ENCODE peak calls at places on chromosomes 2 and 18, in five cellular contexts. S, R, V, Y and P are unnamed samples.

GRCh38 chr2:62209427-62209991 is 13.6 kb downstream of the B3GNT2 start:
- ATAC-seq in V (no peak), Y (no peak), S (no peak), R (peak; percentile 6), P (no peak)

GRCh38 chr2:234606906-234607305 is 110.0 kb upstream of the ARL4C start:
- ATAC-seq in V (no peak), S (no peak), R (no peak), Y (no peak), P (no peak)

GRCh38 chr2:69947078-69947801 is 14.2 kb downstream of the ASPRV1 start:
- ATAC-seq in V (no peak), Y (peak; percentile 18), S (peak; percentile 18), R (peak; percentile 54), P (no peak)

GRCh38 chr2:96815326-96816126 is 542 bp upstream of the CNNM3 start:
- ATAC-seq in R (peak; percentile 21), V (no peak), Y (peak; percentile 3), S (no peak), P (no peak)

GRCh38 chr2:143252138-143252907 is 123.1 kb downstream of the ARHGAP15 start:
- ATAC-seq in Y (no peak), V (no peak), S (no peak), R (no peak), P (no peak)

GRCh38 chr2:178241852-178242551 is 47.7 kb downstream of the OSBPL6 start:
- ATAC-seq in R (no peak), Y (peak; percentile 55), V (peak; percentile 90), S (no peak), P (peak; percentile 88)

GRCh38 chr2:212921711-212922110 is 229.7 kb downstream of the IKZF2 start:
- ATAC-seq in S (no peak), R (no peak), Y (no peak), V (no peak), P (no peak)

GRCh38 chr18:48408727-48409590 is at the start of gene ZBTB7C:
- ATAC-seq in R (no peak), S (peak; percentile 17), V (peak; percentile 53), Y (no peak), P (peak; percentile 51)

GRCh38 chr2:45860136-45861106 is 208.9 kb downstream of the PRKCE start:
- ATAC-seq in S (peak; percentile 72), Y (no peak), V (peak; percentile 78), R (peak; percentile 81), P (peak; percentile 73)

GRCh38 chr18:8858888-8859511 is 153.6 kb downstream of the MTCL1 start:
- ATAC-seq in S (no peak), Y (peak; percentile 58), V (peak; percentile 90), R (no peak), P (peak; percentile 91)

GRCh38 chr2:31297751-31298150 is 63.8 kb downstream of the EHD3 start:
- ATAC-seq in Y (no peak), R (peak; percentile 70), V (peak; percentile 48), S (no peak), P (no peak)

GRCh38 chr2:127913808-127914457 is 28.2 kb upstream of the AMMECR1L start:
- ATAC-seq in Y (no peak), R (no peak), S (no peak), V (no peak), P (no peak)

GRCh38 chr2:28160986-28161425 is 231.7 kb upstream of the FOSL2 start:
- ATAC-seq in V (peak; percentile 43), S (no peak), Y (no peak), R (no peak), P (peak; percentile 25)

GRCh38 chr2:67802824-67803223 is 260.0 kb downstream of the C1D start:
- ATAC-seq in Y (no peak), R (no peak), S (no peak), V (no peak), P (no peak)

GRCh38 chr18:58125183-58125582 is 81.2 kb downstream of the NEDD4L start:
- ATAC-seq in S (no peak), V (no peak), Y (peak; percentile 46), R (peak; percentile 25), P (no peak)

GRCh38 chr2:214127178-214127970 is 283.5 kb upstream of the VWC2L start:
- ATAC-seq in S (no peak), R (peak; percentile 33), V (peak; percentile 64), Y (no peak), P (peak; percentile 48)
- TF ChIP-seq POLR2AphosphoS5 in S (no peak), R (no peak), V (no peak), Y (no peak), P (no peak)

DNA sequence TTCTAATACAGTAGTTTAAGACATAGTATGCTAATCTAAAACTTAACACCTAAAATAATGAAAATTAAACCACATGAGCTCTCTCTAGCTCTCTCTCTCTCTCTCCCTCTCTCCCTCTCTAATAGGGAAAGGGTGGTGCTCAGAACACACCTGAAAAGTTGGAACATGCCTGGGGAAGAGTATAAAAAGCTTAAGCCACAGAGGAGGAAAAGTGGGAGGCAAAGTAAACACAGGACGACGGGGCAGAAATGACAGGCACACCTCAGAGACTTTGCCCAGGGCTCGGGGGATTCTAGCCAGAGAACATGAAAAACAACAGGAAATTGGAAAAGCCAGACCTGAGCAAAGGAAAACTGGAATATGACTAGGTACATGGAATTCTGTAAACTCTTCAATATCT is 666.1 kb downstream of the BCL11A start:
- ATAC-seq in R (no peak), Y (no peak), S (no peak), V (no peak), P (no peak)
- TF ChIP-seq EP300 in R (no peak), Y (no peak), S (no peak), V (no peak), P (no peak)

GRCh38 chr2:114122861-114123391 is 233.0 kb downstream of the ACTR3 start:
- ATAC-seq in V (no peak), S (no peak), Y (no peak), R (no peak), P (no peak)
- TF ChIP-seq POLR2AphosphoS5 in V (no peak), S (no peak), Y (no peak), R (no peak), P (no peak)

GRCh38 chr2:219177594-219178376 is at the start of gene RETREG2:
- ATAC-seq in V (peak; percentile 92), R (peak; percentile 62), S (peak; percentile 83), Y (peak; percentile 86), P (peak; percentile 87)
- TF ChIP-seq EP300 in V (peak; percentile 37), R (peak; percentile 50), S (no peak), Y (peak; percentile 6), P (no peak)

GRCh38 chr18:3753116-3753515 is 303.1 kb downstream of the TGIF1 start:
- ATAC-seq in R (no peak), Y (no peak), V (no peak), S (no peak), P (no peak)
- TF ChIP-seq POLR2AphosphoS5 in R (no peak), Y (no peak), V (no peak), S (no peak), P (no peak)

GRCh38 chr18:34025172-34025801 is 199.4 kb downstream of the NOL4 start:
- ATAC-seq in V (no peak), Y (no peak), R (no peak), S (no peak), P (no peak)
- TF ChIP-seq EP300 in V (no peak), Y (no peak), R (no peak), S (no peak), P (no peak)

GRCh38 chr2:207791579-207792243 is 22.0 kb upstream of the FZD5 start:
- ATAC-seq in V (no peak), R (no peak), Y (peak; percentile 43), S (peak; percentile 69), P (no peak)

GRCh38 chr2:207796585-207797350 is 27.1 kb upstream of the FZD5 start:
- ATAC-seq in V (peak; percentile 65), Y (no peak), R (no peak), S (peak; percentile 76), P (peak; percentile 36)

GRCh38 chr2:207790898-207791297 is 21.2 kb upstream of the FZD5 start:
- ATAC-seq in V (no peak), R (no peak), S (no peak), Y (peak; percentile 28), P (no peak)

GRCh38 chr2:207787800-207788199 is 18.1 kb upstream of the FZD5 start:
- ATAC-seq in S (no peak), Y (no peak), R (no peak), V (no peak), P (no peak)

GRCh38 chr2:207792244-207792785 is 22.6 kb upstream of the FZD5 start:
- ATAC-seq in Y (peak; percentile 92), S (peak; percentile 66), V (peak; percentile 73), R (peak; percentile 31), P (peak; percentile 58)
- TF ChIP-seq POLR2AphosphoS5 in Y (peak; percentile 26), S (peak; percentile 76), V (no peak), R (no peak), P (no peak)

GRCh38 chr2:215796160-215796559 is 217.2 kb downstream of the MREG start:
- ATAC-seq in S (no peak), V (no peak), R (peak; percentile 50), Y (peak; percentile 12), P (no peak)
- TF ChIP-seq EP300 in S (no peak), V (no peak), R (no peak), Y (no peak), P (no peak)

DNA sequence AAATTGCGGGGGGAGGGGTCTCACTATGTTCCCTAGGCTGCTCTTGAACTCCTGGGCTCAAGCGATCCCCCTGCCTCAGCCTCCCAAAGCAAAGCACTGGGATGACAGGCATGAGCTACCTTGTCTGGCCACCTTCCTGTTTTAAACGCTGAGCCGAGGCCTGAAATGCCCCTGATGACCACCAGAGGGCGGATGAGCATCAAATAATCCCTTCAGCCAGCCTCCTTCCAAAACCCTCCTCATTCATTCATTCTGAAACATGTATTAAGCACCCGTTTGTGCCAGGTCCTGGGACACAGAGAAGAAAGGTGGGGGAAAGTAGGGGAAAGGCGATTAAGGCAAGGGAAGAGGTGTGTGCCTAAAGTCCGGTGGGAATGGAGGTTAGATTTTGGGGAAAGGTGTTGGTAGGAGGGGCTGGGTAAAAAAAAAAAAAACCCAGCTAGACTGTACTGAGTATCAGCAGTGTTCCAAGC is 30.7 kb upstream of the PTMA start:
- ATAC-seq in Y (peak; percentile 64), V (peak; percentile 56), S (no peak), R (peak; percentile 30), P (no peak)
- TF ChIP-seq POLR2AphosphoS5 in Y (no peak), V (no peak), S (no peak), R (no peak), P (no peak)